ENCODE peak calls at places on chromosomes 12 and 14, in eight cellular contexts. D is cardiac muscle cell; W is fibroblast of lung; K is heart right ventricle; H is naive thymus-derived CD4-positive, alpha-beta T cell; U is tibial nerve; R is left ventricle myocardium inferior; T is body of pancreas. S is an unnamed sample.
A peak's percentile ranks its signal among the peaks of the same experiment; 100 is the strongest.

GRCh38 chr12:33431648-33432047 is 8.0 kb downstream of the SYT10 start:
- DNase-seq in T (no peak), D (no peak), U (no peak), W (no peak), R (no peak), H (no peak), K (no peak), S (no peak)

GRCh38 chr12:83186437-83186836 is 499.7 kb downstream of the TMTC2 start:
- DNase-seq in K (no peak), H (no peak), U (no peak), W (no peak), T (peak; percentile 17), D (no peak), R (no peak), S (no peak)

GRCh38 chr12:86666311-86666710 is 410.1 kb upstream of the MGAT4C start:
- DNase-seq in U (no peak), T (no peak), D (no peak), W (peak; percentile 31), H (no peak), K (no peak), R (no peak), S (no peak)

GRCh38 chr14:75905505-75905904 is 76.3 kb downstream of the TGFB3 start:
- DNase-seq in H (no peak), K (no peak), U (peak; percentile 38), W (peak; percentile 69), T (peak; percentile 41), D (peak; percentile 72), R (peak; percentile 53), S (peak; percentile 75)

GRCh38 chr12:10031771-10032175 is 1.3 kb downstream of the CLEC9A start:
- DNase-seq in R (no peak), H (no peak), W (peak; percentile 48), T (no peak), D (no peak), K (no peak), U (no peak), S (no peak)

GRCh38 chr12:94941440-94941862 is 62.0 kb downstream of the NDUFA12 start:
- DNase-seq in R (peak; percentile 55), K (peak; percentile 40), H (no peak), D (peak; percentile 10), T (peak; percentile 26), U (peak; percentile 35), W (peak; percentile 82), S (peak; percentile 67)

GRCh38 chr12:3377056-3377455 is 113.9 kb upstream of the PRMT8 start:
- DNase-seq in T (no peak), W (no peak), K (no peak), H (no peak), D (no peak), U (no peak), R (no peak), S (no peak)

GRCh38 chr14:95527392-95528002 is 7.4 kb upstream of the GLRX5 start:
- DNase-seq in K (no peak), R (no peak), W (peak; percentile 91), U (peak; percentile 72), H (peak; percentile 58), D (no peak), T (peak; percentile 62), S (no peak)

GRCh38 chr14:34234258-34234657 is 227.8 kb downstream of the SPTSSA start:
- DNase-seq in H (no peak), K (peak; percentile 67), T (no peak), U (no peak), R (peak; percentile 73), W (no peak), D (no peak), S (no peak)

GRCh38 chr12:89349814-89350213 is 2.5 kb downstream of the DUSP6 start:
- DNase-seq in U (no peak), T (peak; percentile 33), K (no peak), D (no peak), R (no peak), H (no peak), W (peak; percentile 71), S (no peak)

GRCh38 chr12:22731231-22731630 is 106.3 kb downstream of the ETNK1 start:
- DNase-seq in K (no peak), H (no peak), D (no peak), T (no peak), R (no peak), W (no peak), U (no peak), S (no peak)

GRCh38 chr14:53953828-53954550 is 2.6 kb downstream of the BMP4 start:
- DNase-seq in W (peak; percentile 54), D (peak; percentile 65), R (peak; percentile 38), K (peak; percentile 40), T (peak; percentile 44), U (no peak), H (no peak), S (peak; percentile 83)

GRCh38 chr12:28799337-28799736 is 349.7 kb upstream of the FAR2 start:
- DNase-seq in W (no peak), H (no peak), K (no peak), U (no peak), T (no peak), D (no peak), R (no peak), S (no peak)

GRCh38 chr12:45232771-45233372 is 17.0 kb downstream of the ANO6 start:
- DNase-seq in T (peak; percentile 41), D (no peak), W (peak; percentile 92), H (no peak), K (no peak), R (no peak), U (no peak), S (peak; percentile 52)

GRCh38 chr12:77537648-77538047 is 293.0 kb upstream of the NAV3 start:
- DNase-seq in T (no peak), H (no peak), D (no peak), U (no peak), R (no peak), K (no peak), W (peak; percentile 58), S (no peak)

GRCh38 chr12:53251477-53252348 is 16.4 kb upstream of the ESPL1 start:
- DNase-seq in R (peak; percentile 79), D (peak; percentile 92), H (peak; percentile 70), W (peak; percentile 67), K (peak; percentile 83), T (peak; percentile 85), U (peak; percentile 46), S (peak; percentile 78)

DNA sequence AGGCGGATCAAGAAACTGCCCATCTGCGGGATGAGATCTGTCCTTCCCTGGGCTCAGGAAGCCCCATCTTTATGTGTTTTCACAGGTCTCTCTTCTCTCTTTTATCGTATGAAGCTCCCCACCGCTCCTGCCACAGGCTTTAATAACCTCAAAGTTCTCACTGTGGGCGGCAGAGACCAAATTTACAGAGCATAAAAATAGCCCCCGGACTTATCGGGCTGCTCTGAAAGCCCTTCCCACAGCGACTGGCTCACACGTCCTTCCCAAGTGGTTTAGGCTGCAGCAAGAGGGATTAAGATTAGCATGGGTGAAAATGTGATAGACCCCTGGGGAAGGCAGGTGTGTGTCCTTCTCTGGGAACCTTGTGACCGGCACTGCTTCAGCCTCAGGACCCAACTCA is 47.8 kb downstream of the TESC start:
- DNase-seq in U (no peak), H (no peak), D (peak; percentile 73), W (no peak), T (no peak), K (no peak), R (no peak), S (no peak)
- H3K27ac ChIP-seq in U (no peak overlapping the region), H (no peak overlapping the region), D (peak overlapping the region; percentile 93), W (no peak overlapping the region), T (peak overlapping the region; percentile 51), K (peak overlapping the region; percentile 93), R (peak overlapping the region; percentile 95), S (no peak overlapping the region)

GRCh38 chr14:51094901-51095853 is at the start of gene TRIM9:
- DNase-seq in H (peak; percentile 92), T (peak; percentile 97), D (peak; percentile 99), K (peak; percentile 90), U (peak; percentile 71), R (peak; percentile 94), W (peak; percentile 94), S (peak; percentile 84)

GRCh38 chr14:51093371-51094281 is 1.3 kb downstream of the TRIM9 start:
- DNase-seq in R (peak; percentile 23), K (peak; percentile 25), U (no peak), H (peak; percentile 57), T (peak; percentile 52), D (peak; percentile 51), W (peak; percentile 3), S (no peak)

GRCh38 chr14:51094282-51094821 is 553 bp downstream of the TRIM9 start:
- DNase-seq in K (peak; percentile 16), H (peak; percentile 25), T (peak; percentile 8), W (peak; percentile 3), R (no peak), D (peak; percentile 32), U (no peak), S (no peak)

GRCh38 chr14:51095854-51096823 is 1.2 kb upstream of the TRIM9 start:
- DNase-seq in U (no peak), T (peak; percentile 25), W (peak; percentile 58), R (no peak), D (no peak), H (no peak), K (peak; percentile 10), S (no peak)

DNA sequence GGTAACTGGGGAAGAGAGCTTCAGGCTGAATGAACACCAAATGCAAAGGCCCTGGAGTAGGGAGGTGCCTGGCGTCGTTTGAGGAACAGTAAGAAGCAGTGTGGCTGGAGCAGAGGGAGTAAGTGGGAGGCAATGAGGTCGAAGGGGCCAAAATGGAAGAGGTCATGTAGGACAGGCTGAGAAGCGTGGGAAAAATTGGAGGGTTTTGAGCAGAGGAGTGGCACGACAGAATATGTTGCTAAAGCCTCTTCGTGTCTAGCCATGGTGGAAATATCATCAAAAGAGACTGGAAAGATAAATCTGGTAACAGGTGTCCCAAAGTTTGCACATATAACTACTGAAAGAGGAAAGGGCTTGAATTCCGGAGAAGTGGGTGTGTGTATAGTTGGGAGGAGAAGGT is 1.9 kb downstream of the TRIM9 start:
- DNase-seq in W (no peak), R (no peak), U (no peak), T (no peak), H (no peak), D (no peak), K (no peak), S (no peak)
- H3K4me3 ChIP-seq in W (peak overlapping the region; percentile 64), R (peak overlapping the region; percentile 77), U (peak overlapping the region; percentile 64), T (no peak overlapping the region), H (no peak overlapping the region), D (no peak overlapping the region), K (peak overlapping the region; percentile 51), S (no peak overlapping the region)

DNA sequence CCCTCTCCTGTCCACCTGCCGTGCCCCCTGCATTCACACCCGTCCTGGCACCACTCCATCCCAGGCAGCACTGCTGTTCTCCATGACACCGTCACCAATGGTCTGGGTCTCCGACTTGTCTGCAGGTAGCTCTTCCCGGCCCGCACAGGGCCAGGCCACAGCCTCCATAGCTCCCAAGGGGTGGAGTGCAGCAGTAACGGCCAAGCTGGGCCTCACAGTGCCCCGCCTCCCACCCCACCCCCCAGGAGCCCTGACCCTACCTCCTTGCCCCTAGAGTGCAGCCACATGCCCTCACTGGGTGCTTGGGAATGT is 12.9 kb downstream of the FBRSL1 start:
- DNase-seq in R (no peak), D (no peak), W (no peak), H (no peak), T (no peak), K (no peak), U (no peak), S (no peak)
- H3K36me3 ChIP-seq in R (no peaks in the 10 kb centered on the region), D (no peaks in the 10 kb centered on the region), W (no peaks in the 10 kb centered on the region), H (no peaks in the 10 kb centered on the region), T (no peaks in the 10 kb centered on the region), K (no peaks in the 10 kb centered on the region), U (no peaks in the 10 kb centered on the region), S (peaks cover under 1% of the 10 kb centered on the region)

DNA sequence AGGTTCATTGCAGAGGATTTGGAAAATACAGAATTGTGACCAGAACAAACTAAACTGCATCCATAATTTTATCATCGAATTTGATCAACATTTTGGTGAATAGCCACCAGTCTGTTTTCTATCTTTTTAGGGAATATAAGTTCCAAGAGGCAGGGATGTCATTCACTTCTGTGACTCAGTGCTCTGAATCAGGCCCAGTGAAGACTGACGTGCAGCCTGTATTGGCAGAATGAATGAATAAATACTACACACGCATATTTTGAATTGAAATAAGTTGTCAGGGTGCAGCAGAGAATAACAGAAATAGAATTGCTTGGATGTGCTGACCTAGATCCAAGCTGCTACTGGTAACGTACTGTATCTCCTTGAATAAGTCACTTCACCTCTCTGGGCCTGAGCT is 1.3 kb upstream of the EMP1 start:
- DNase-seq in H (no peak), W (no peak), D (no peak), U (no peak), K (no peak), R (no peak), T (no peak), S (no peak)
- H3K27ac ChIP-seq in H (no peak overlapping the region), W (peak overlapping the region; percentile 88), D (no peak overlapping the region), U (peak overlapping the region; percentile 92), K (peak overlapping the region; percentile 97), R (peak overlapping the region; percentile 94), T (no peak overlapping the region), S (peak overlapping the region; percentile 79)

S was measured in tibial artery.